ENCODE peak calls at places on chromosomes 12 and 14, in four cellular contexts. Y is CD8-positive, alpha-beta memory T cell; O is coronary artery; L is CD8-positive, alpha-beta T cell. X is an unnamed sample.

GRCh38 chr14:61475316-61475715 is 153.9 kb downstream of the PRKCH start:
- DNase-seq in Y (no peak), O (no peak), L (no peak), X (no peak)

GRCh38 chr12:95218852-95219171 is 1.2 kb downstream of the VEZT start:
- DNase-seq in Y (peak), O (no peak), L (peak), X (no peak)

GRCh38 chr12:13194462-13195110 is 1.9 kb upstream of the EMP1 start:
- DNase-seq in Y (no peak), O (no peak), L (no peak), X (no peak)

GRCh38 chr14:76876076-76876475 is 49.9 kb downstream of the LRRC74A start:
- DNase-seq in Y (peak), O (no peak), L (peak), X (no peak)

GRCh38 chr12:117805865-117806264 is 162.9 kb downstream of the KSR2 start:
- DNase-seq in Y (no peak), O (no peak), L (no peak), X (no peak)

GRCh38 chr14:97978336-97978735 is 1181.2 kb downstream of the VRK1 start:
- DNase-seq in Y (peak), O (peak), L (peak), X (no peak)

GRCh38 chr14:60686865-60687264 is 37.3 kb downstream of the SIX4 start:
- DNase-seq in Y (no peak), O (no peak), L (no peak), X (no peak)

GRCh38 chr12:12807970-12808702 is 5.0 kb upstream of the DDX47 start:
- DNase-seq in Y (peak), O (no peak), L (peak), X (no peak)

GRCh38 chr12:118436002-118436724 is 59.8 kb downstream of the SUDS3 start:
- DNase-seq in Y (no peak), O (no peak), L (no peak), X (no peak)

GRCh38 chr12:26732010-26732908 is 100.7 kb downstream of the ITPR2 start:
- DNase-seq in Y (no peak), O (no peak), L (no peak), X (no peak)

GRCh38 chr12:10838461-10838860 is 10.8 kb downstream of the PRR4 start:
- DNase-seq in Y (no peak), O (no peak), L (no peak), X (no peak)

GRCh38 chr12:92408072-92408900 is 262.6 kb upstream of the BTG1 start:
- DNase-seq in Y (peak), O (no peak), L (peak), X (no peak)

GRCh38 chr14:53925201-53925766 is 31.3 kb downstream of the BMP4 start:
- DNase-seq in Y (no peak), O (no peak), L (no peak), X (no peak)

GRCh38 chr14:100165825-100166520 is 6.5 kb upstream of the DEGS2 start:
- DNase-seq in Y (no peak), O (no peak), L (no peak), X (no peak)

GRCh38 chr14:100164808-100165207 is 5.4 kb upstream of the DEGS2 start:
- DNase-seq in Y (no peak), O (no peak), L (no peak), X (no peak)

GRCh38 chr14:100160534-100160916 is 1.1 kb upstream of the DEGS2 start:
- DNase-seq in Y (no peak), O (no peak), L (no peak), X (no peak)

GRCh38 chr14:100168515-100168914 is 9.1 kb upstream of the DEGS2 start:
- DNase-seq in Y (no peak), O (no peak), L (no peak), X (no peak)

DNA sequence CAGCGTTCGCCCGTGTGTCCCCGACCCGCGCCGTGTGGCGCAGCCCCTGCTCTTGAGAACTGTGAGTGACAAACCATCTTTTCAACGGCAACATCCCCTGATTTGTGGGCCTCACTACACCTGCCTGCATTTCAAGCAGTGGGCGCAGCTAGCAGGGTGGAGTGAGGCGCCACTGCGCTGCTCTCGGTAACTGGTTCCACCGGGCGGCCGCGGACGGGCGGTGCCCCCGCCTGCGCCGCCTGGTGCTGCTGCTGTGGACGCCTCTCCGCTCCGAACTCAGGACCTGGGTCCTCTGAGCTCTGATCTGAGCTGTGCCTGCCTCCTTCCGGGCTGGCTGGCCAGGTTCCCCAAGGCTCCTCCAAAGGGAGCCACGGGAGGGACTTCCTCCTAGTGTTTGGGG is 5.9 kb upstream of the DEGS2 start:
- DNase-seq in Y (no peak), O (no peak), L (no peak), X (no peak)
- H3K27ac ChIP-seq in Y (no peak), O (no peak), L (no peak), X (no peak)

GRCh38 chr12:2397356-2398045 is 344.7 kb downstream of the CACNA1C start:
- DNase-seq in Y (no peak), O (no peak), L (no peak), X (no peak)
- H3K27ac ChIP-seq in Y (no peak), O (peak), L (no peak), X (peak)

DNA sequence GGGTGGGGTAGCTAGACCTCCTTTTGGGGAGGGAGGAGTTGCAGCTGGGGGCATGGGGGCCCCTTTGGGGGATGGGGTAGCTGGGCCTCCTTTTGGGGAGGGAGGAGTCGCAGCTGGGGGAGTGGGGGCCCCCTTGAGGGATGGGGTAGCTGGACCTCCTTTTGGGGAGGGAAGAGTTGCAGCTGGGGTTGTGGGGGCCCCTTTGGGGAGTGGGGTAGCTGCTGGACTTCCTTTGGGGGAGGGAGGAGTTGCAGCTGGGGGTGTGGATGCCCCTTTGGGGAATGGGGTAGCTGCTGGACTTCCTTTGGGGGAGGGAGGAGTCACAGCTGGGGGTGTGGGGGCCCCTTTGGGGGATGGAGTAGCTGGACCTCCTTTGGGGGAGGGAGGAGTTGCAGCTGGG is 6.9 kb downstream of the NACA start:
- DNase-seq in Y (no peak), O (peak), L (no peak), X (no peak)
- H3K27ac ChIP-seq in Y (no peak), O (no peak), L (no peak), X (peak)

GRCh38 chr12:52730383-52730782 is 27.1 kb upstream of the KRT77 start:
- DNase-seq in Y (no peak), O (no peak), L (no peak), X (no peak)
- H3K27ac ChIP-seq in Y (no peak), O (no peak), L (no peak), X (no peak)

DNA sequence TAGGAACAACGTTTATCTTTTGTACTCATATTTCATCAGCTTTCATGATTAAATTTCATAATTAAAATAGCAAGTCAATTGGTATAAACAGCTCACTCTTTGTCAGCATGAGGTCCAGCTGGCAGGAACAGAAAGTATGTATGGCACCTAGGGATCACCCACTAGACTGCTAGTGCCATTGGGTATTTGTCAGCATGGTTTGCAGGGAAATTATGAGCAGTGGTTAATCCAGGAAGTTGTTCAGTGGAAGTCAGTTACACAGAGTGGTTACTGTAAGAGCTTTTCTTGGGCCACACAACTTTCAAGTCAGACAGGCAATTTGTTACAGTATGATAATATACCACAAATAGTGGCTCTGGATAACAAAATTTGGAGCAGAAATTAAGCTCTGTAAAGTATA is 340.3 kb upstream of the RGS6 start:
- DNase-seq in Y (no peak), O (no peak), L (no peak), X (no peak)
- H3K27ac ChIP-seq in Y (no peak), O (no peak), L (no peak), X (no peak)

GRCh38 chr12:49282302-49282701 is 12.6 kb upstream of the PRPH start:
- DNase-seq in Y (no peak), O (no peak), L (no peak), X (no peak)
- H3K27ac ChIP-seq in Y (no peak), O (no peak), L (no peak), X (no peak)

GRCh38 chr12:69828897-69829296 is 3.9 kb downstream of the MYRFL start:
- DNase-seq in Y (no peak), O (no peak), L (no peak), X (no peak)
- H3K27ac ChIP-seq in Y (no peak), O (no peak), L (no peak), X (no peak)

DNA sequence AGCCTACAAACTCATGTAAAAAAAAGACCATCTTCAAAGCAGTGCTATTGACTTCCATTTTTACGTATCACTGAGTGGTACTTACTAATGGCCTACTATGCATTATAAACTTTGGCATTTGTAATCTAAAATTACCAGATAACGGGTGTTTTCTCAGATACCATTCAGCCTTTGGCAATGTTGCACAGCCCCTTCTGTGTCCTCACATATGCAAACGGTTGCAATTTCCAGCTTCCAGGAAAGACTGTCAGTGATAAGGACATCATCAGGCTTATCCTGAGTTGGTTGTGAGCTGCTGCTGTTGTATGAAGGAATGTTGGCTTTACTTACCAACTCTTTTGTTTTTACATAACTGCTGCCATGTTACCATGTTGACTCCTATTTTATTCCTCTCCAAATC is 1.6 kb upstream of the SLC6A13 start:
- DNase-seq in Y (no peak), O (no peak), L (no peak), X (no peak)
- H3K27ac ChIP-seq in Y (no peak), O (no peak), L (no peak), X (no peak)

GRCh38 chr14:58635041-58635440 is 2.7 kb upstream of the DACT1 start:
- DNase-seq in Y (no peak), O (no peak), L (no peak), X (no peak)

GRCh38 chr14:58636129-58636528 is 1.6 kb upstream of the DACT1 start:
- DNase-seq in Y (no peak), O (no peak), L (no peak), X (no peak)

GRCh38 chr14:58637391-58638230 is at the start of gene DACT1:
- DNase-seq in Y (peak), O (peak), L (peak), X (no peak)

GRCh38 chr14:58638231-58639205 is 756 bp downstream of the DACT1 start:
- DNase-seq in Y (peak), O (no peak), L (no peak), X (no peak)

DNA sequence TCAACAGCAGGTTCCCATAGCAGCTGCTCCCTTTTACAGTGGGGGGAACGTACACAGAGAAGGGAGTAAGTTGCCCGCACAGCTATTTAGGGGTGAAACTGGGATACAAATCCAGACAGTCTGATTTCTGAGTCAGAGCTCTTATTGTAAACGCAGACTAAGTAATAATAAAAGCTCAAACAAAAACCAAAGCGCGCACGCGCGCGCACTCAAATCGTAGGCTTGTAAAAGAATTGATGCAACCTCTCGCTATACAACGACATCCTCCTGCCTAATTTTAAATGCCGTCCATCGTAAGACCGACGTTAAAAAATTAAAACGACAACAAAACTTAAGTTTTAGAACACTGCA is 747 bp upstream of the DACT1 start:
- DNase-seq in Y (no peak), O (peak), L (no peak), X (no peak)
- H3K27ac ChIP-seq in Y (no peak), O (peak), L (no peak), X (peak)

X was measured in vagina.